ENCODE peak calls at places on chromosomes 13 and 19, in ten cellular contexts. X is tibial artery, Z is body of pancreas, E is Karpas-422, Y is kidney, D is osteoblast, S is lower lobe of right lung, G is fibroblast of lung, Q is pancreas, R is PC-9. M is an unnamed sample.
A peak's percentile ranks its signal among the peaks of the same experiment; 100 is the strongest.

GRCh38 chr13:102642475-102642874 is 45.7 kb downstream of the TPP2 start:
- DNase-seq in X (peak; percentile 40), Z (peak; percentile 89), E (no peak), Y (peak; percentile 70), D (no peak), S (peak; percentile 57), G (peak; percentile 31), Q (peak; percentile 83), R (no peak), M (no peak)

GRCh38 chr19:548841-549830 is 5.3 kb downstream of the GZMM start:
- DNase-seq in X (no peak), Z (no peak), E (no peak), Y (peak; percentile 81), D (peak; percentile 89), S (no peak), G (no peak), Q (no peak), R (no peak), M (no peak)

GRCh38 chr19:48578891-48579290 is 26.9 kb downstream of the SULT2B1 start:
- DNase-seq in X (no peak), Z (no peak), E (no peak), Y (no peak), D (peak; percentile 29), S (no peak), G (peak; percentile 48), Q (no peak), R (no peak), M (no peak)

GRCh38 chr19:38648789-38649304 is 1.4 kb downstream of the ACTN4 start:
- DNase-seq in X (no peak), Z (no peak), E (no peak), Y (no peak), D (peak; percentile 73), S (no peak), G (no peak), Q (no peak), R (no peak), M (no peak)

GRCh38 chr19:8473652-8474476 is 28.6 kb downstream of the PRAM1 start:
- DNase-seq in X (no peak), Z (no peak), E (peak; percentile 64), Y (no peak), D (no peak), S (no peak), G (no peak), Q (no peak), R (no peak), M (no peak)

GRCh38 chr19:34555447-34555846 is 73.9 kb downstream of the WTIP start:
- DNase-seq in X (no peak), Z (peak; percentile 18), E (peak; percentile 80), Y (no peak), D (no peak), S (no peak), G (no peak), Q (no peak), R (peak; percentile 6), M (peak; percentile 27)

GRCh38 chr19:10915511-10916091 is 12.8 kb downstream of the YIPF2 start:
- DNase-seq in X (no peak), Z (no peak), E (no peak), Y (no peak), D (peak; percentile 99), S (no peak), G (peak; percentile 81), Q (no peak), R (peak; percentile 73), M (no peak)

GRCh38 chr19:56720281-56720680 is 48.7 kb upstream of the ZNF835 start:
- DNase-seq in X (no peak), Z (peak; percentile 38), E (no peak), Y (no peak), D (no peak), S (no peak), G (no peak), Q (no peak), R (no peak), M (peak; percentile 69)

GRCh38 chr13:100514788-100515409 is 73.7 kb downstream of the GGACT start:
- DNase-seq in X (peak; percentile 74), Z (peak; percentile 83), E (peak; percentile 85), Y (peak; percentile 89), D (peak; percentile 98), S (peak; percentile 83), G (peak; percentile 59), Q (peak; percentile 86), R (peak; percentile 62), M (peak; percentile 59)

GRCh38 chr19:30873691-30874090 is 475.5 kb downstream of the TSHZ3 start:
- DNase-seq in X (no peak), Z (no peak), E (no peak), Y (no peak), D (no peak), S (no peak), G (no peak), Q (no peak), R (no peak), M (no peak)
- H3K27ac ChIP-seq in X (no peak overlapping the region), Z (no peak overlapping the region), E (no peak overlapping the region), Y (no peak overlapping the region), D (no peak overlapping the region), S (no peak overlapping the region), G (no peak overlapping the region), Q (no peak overlapping the region), R (no peak overlapping the region), M (no peak overlapping the region)

DNA sequence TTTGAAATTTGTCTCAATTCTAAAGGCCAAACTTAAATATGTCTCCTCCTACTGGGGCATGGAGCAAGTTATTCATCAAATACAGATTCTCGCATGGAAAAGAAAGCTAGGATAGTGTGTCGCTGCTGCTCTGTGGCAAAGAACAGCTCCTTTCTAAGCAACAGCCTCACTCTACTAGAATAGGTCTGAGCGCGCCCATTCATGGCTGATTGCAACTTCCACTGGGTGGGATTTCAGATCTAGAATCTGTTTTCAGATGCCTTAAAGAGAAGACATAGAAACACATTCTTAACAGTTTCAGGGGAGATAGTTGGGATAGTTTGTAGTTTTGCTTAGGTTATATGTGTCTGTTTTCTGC is 2.4 kb downstream of the RGCC start:
- DNase-seq in X (no peak), Z (no peak), E (no peak), Y (no peak), D (no peak), S (no peak), G (no peak), Q (no peak), R (no peak), M (no peak)
- H3K4me1 ChIP-seq in X (no peaks in the 10 kb centered on the region), Z (peaks cover 26% of the 10 kb centered on the region), E (peaks cover 77% of the 10 kb centered on the region), Y (no peaks in the 10 kb centered on the region), D (peaks cover 15% of the 10 kb centered on the region), S (peaks cover 60% of the 10 kb centered on the region), G (peaks cover 3% of the 10 kb centered on the region), Q (no peaks in the 10 kb centered on the region), R (peaks cover 5% of the 10 kb centered on the region), M (no peaks in the 10 kb centered on the region)

DNA sequence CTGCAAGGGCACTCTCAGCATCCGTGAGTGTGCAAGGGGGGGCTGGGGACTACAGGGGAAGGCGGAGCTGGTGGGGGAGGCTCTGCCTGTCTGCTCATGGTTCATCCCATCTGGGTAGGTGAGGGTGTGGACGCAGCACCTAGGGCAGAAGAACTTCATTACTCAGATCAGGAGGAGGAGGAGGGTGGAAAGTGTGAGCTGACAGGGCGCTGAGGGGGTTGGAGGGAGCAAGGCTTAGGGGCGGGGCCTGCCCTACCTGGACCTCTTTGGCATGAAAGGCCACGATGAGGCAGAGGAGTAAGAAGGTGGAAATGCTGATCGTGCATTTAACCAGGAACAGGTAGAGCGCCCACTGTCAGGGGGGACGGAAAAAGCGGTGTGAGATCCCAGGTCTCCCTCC is 4.5 kb downstream of the KCNN4 start:
- DNase-seq in X (no peak), Z (no peak), E (no peak), Y (no peak), D (peak; percentile 65), S (no peak), G (no peak), Q (no peak), R (peak; percentile 46), M (no peak)
- H3K4me3 ChIP-seq in X (no peak overlapping the region), Z (no peak overlapping the region), E (no peak overlapping the region), Y (no peak overlapping the region), D (no peak overlapping the region), S (no peak overlapping the region), G (no peak overlapping the region), Q (no peak overlapping the region), R (no peak overlapping the region), M (no peak overlapping the region)

DNA sequence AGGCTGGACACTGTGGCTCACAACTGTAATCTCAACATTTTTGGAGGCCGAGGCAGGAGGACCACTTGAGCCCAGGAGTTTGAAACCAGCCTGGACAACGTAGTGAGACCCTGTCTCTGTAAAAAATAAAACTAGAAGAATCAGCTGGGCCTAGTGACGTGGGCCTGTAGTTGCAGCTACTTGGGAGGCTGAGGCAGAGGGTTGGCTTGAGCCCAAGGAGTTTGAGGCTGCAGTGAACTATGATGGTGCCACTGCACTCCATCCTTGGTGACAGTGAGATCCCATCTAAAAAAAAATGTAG is 1.1 kb downstream of the TLE6 start:
- DNase-seq in X (no peak), Z (no peak), E (no peak), Y (no peak), D (no peak), S (no peak), G (no peak), Q (no peak), R (no peak), M (no peak)
- H3K27ac ChIP-seq in X (no peak overlapping the region), Z (peak overlapping the region; percentile 62), E (no peak overlapping the region), Y (no peak overlapping the region), D (no peak overlapping the region), S (peak overlapping the region; percentile 49), G (no peak overlapping the region), Q (no peak overlapping the region), R (no peak overlapping the region), M (no peak overlapping the region)